ENCODE peak calls at places on chromosomes 6 and 20, in four cellular contexts. U, Y, C and K are unnamed samples.

GRCh38 chr20:10984899-10985298 is 311.1 kb upstream of the JAG1 start:
- DNase-seq in U (no peak), Y (no peak), C (no peak), K (no peak)

GRCh38 chr6:36351152-36351571 is 14.5 kb upstream of the BNIP5 start:
- DNase-seq in U (no peak), Y (no peak), C (no peak), K (no peak)

GRCh38 chr6:26288155-26288554 is 76.8 kb upstream of the BTN3A2 start:
- DNase-seq in U (no peak), Y (no peak), C (no peak), K (no peak)

GRCh38 chr6:105991561-105992314 is 94.4 kb upstream of the PRDM1 start:
- DNase-seq in U (no peak), Y (no peak), C (peak; percentile 5), K (no peak)

GRCh38 chr6:71126506-71126905 is 162.1 kb upstream of the OGFRL1 start:
- DNase-seq in U (no peak), Y (no peak), C (no peak), K (no peak)

GRCh38 chr20:62813588-62813987 is 3.3 kb upstream of the COL9A3 start:
- DNase-seq in U (no peak), Y (no peak), C (no peak), K (no peak)

GRCh38 chr6:31580807-31581437 is 1.3 kb downstream of the LTB start:
- DNase-seq in U (peak; percentile 42), Y (peak; percentile 82), C (peak; percentile 61), K (peak; percentile 83)

GRCh38 chr6:22368794-22369193 is 72.0 kb upstream of the PRL start:
- DNase-seq in U (no peak), Y (no peak), C (no peak), K (no peak)

GRCh38 chr6:107400748-107401147 is 58.6 kb downstream of the PDSS2 start:
- DNase-seq in U (no peak), Y (no peak), C (no peak), K (no peak)
- H3K9me3 ChIP-seq in U (peaks cover 3% of the 10 kb centered on the region), Y (peaks cover 4% of the 10 kb centered on the region), C (peaks cover 24% of the 10 kb centered on the region), K (peaks cover 5% of the 10 kb centered on the region)

GRCh38 chr20:55782861-55783260 is 222.5 kb downstream of the CBLN4 start:
- DNase-seq in U (no peak), Y (no peak), C (no peak), K (no peak)
- H3K9me3 ChIP-seq in U (peaks cover 13% of the 10 kb centered on the region), Y (no peaks in the 10 kb centered on the region), C (peaks cover 96% of the 10 kb centered on the region), K (peaks cover 2% of the 10 kb centered on the region)

GRCh38 chr6:154731296-154732218 is 1.7 kb upstream of the SCAF8 start:
- DNase-seq in U (no peak), Y (no peak), C (no peak), K (no peak)
- H3K9me3 ChIP-seq in U (no peaks in the 10 kb centered on the region), Y (no peaks in the 10 kb centered on the region), C (no peaks in the 10 kb centered on the region), K (no peaks in the 10 kb centered on the region)

DNA sequence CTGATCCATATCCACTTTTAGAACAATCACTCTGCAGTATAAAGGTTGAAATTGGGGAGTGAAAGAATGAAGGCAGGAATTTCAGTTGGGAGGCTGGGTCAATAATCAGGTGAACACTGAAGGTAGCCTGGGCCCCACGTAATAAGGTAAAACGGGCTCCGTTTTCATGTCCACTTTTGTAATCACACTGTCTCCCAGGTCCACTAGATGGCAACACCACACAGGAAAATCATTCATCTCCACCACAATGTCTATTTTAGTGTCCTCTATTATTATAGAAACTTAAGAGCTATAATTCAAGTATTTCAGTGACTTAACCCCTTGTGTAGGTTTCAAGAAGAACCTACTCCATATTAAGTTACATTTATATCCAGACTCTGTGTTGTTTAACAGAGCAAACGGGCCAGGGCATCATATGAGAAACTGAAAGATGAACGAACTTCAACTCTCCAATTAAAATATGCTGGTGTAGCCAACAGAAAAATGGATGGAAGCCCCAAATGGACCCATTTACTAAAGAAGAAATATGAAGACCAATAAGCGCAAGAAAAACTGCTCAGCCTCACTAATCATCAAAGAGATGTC is 45.9 kb upstream of the MC3R start:
- DNase-seq in U (no peak), Y (peak; percentile 9), C (peak; percentile 13), K (no peak)
- H3K9me3 ChIP-seq in U (peaks cover 16% of the 10 kb centered on the region), Y (no peaks in the 10 kb centered on the region), C (peaks cover 47% of the 10 kb centered on the region), K (peaks cover 13% of the 10 kb centered on the region)